ENCODE peak calls at places on chromosomes 3 and 15, in eight cellular contexts. L is Right ventricle myocardium superior, D is anterior cingulate cortex, C is colonic mucosa, B is cerebellar cortex, E is COLO829, Z is body of pancreas, J is GM13976. V is an unnamed sample.

GRCh38 chr3:126147932-126148683 is 32.3 kb downstream of the ALDH1L1 start:
- DNase-seq in L (peak; percentile 33), D (no peak), C (peak; percentile 12), B (no peak), E (no peak), Z (no peak), J (no peak), V (no peak)

GRCh38 chr15:98785796-98786581 is 137.7 kb downstream of the IGF1R start:
- DNase-seq in L (no peak), D (no peak), C (peak; percentile 68), B (peak; percentile 30), E (no peak), Z (peak; percentile 49), J (no peak), V (peak; percentile 86)

GRCh38 chr3:62686486-62686885 is 188.7 kb downstream of the CADPS start:
- DNase-seq in L (no peak), D (no peak), C (no peak), B (no peak), E (no peak), Z (no peak), J (no peak), V (no peak)

GRCh38 chr3:76308541-76308940 is 523.2 kb upstream of the ZNF717 start:
- DNase-seq in L (no peak), D (no peak), C (no peak), B (no peak), E (no peak), Z (no peak), J (no peak), V (no peak)

GRCh38 chr3:195224156-195224979 is 46.6 kb downstream of the XXYLT1 start:
- DNase-seq in L (peak; percentile 20), D (no peak), C (no peak), B (no peak), E (no peak), Z (no peak), J (no peak), V (no peak)

GRCh38 chr3:45123841-45124269 is 22.3 kb downstream of the CDCP1 start:
- DNase-seq in L (no peak), D (no peak), C (no peak), B (no peak), E (peak; percentile 74), Z (no peak), J (no peak), V (no peak)

GRCh38 chr3:62636235-62636826 is 238.9 kb downstream of the CADPS start:
- DNase-seq in L (no peak), D (no peak), C (no peak), B (no peak), E (no peak), Z (no peak), J (no peak), V (no peak)

GRCh38 chr15:63345391-63345752 is 36.3 kb downstream of the CA12 start:
- DNase-seq in L (no peak), D (no peak), C (no peak), B (no peak), E (no peak), Z (no peak), J (no peak), V (no peak)

GRCh38 chr3:129555176-129555575 is 12.2 kb downstream of the H1-8 start:
- DNase-seq in L (no peak), D (no peak), C (no peak), B (no peak), E (no peak), Z (no peak), J (no peak), V (no peak)

GRCh38 chr3:64291345-64291744 is 66.1 kb upstream of the PRICKLE2 start:
- DNase-seq in L (peak; percentile 45), D (no peak), C (peak; percentile 24), B (no peak), E (no peak), Z (peak; percentile 33), J (no peak), V (no peak)

GRCh38 chr15:29698030-29698701 is 124.1 kb downstream of the TJP1 start:
- DNase-seq in L (no peak), D (no peak), C (no peak), B (peak; percentile 36), E (no peak), Z (no peak), J (no peak), V (no peak)

GRCh38 chr15:91973481-91973880 is 120.0 kb downstream of the SLCO3A1 start:
- DNase-seq in L (no peak), D (no peak), C (no peak), B (peak; percentile 21), E (no peak), Z (no peak), J (no peak), V (peak; percentile 25)

GRCh38 chr15:71784719-71785118 is 25.6 kb upstream of the NR2E3 start:
- DNase-seq in L (no peak), D (no peak), C (no peak), B (no peak), E (no peak), Z (no peak), J (no peak), V (no peak)

GRCh38 chr15:70672081-70672480 is 91.3 kb downstream of the UACA start:
- DNase-seq in L (no peak), D (no peak), C (no peak), B (no peak), E (no peak), Z (no peak), J (peak; percentile 30), V (peak; percentile 29)

GRCh38 chr15:67785431-67785830 is 39.9 kb upstream of the SKOR1 start:
- DNase-seq in L (no peak), D (no peak), C (no peak), B (no peak), E (no peak), Z (no peak), J (no peak), V (no peak)

GRCh38 chr15:73368301-73369072 is at the start of gene HCN4:
- DNase-seq in L (peak; percentile 72), D (no peak), C (no peak), B (no peak), E (no peak), Z (peak; percentile 13), J (no peak), V (no peak)

GRCh38 chr3:93843981-93844380 is 129.7 kb downstream of the PROS1 start:
- DNase-seq in L (no peak), D (no peak), C (no peak), B (no peak), E (peak; percentile 78), Z (no peak), J (no peak), V (peak; percentile 98)

GRCh38 chr3:141380279-141380678 is 12.0 kb downstream of the ZBTB38 start:
- DNase-seq in L (no peak), D (no peak), C (no peak), B (no peak), E (no peak), Z (no peak), J (no peak), V (no peak)

GRCh38 chr3:147775816-147776530 is 366.8 kb downstream of the ZIC1 start:
- DNase-seq in L (no peak), D (no peak), C (no peak), B (no peak), E (no peak), Z (no peak), J (no peak), V (no peak)

GRCh38 chr3:37520802-37521350 is 340.8 kb upstream of the CTDSPL start:
- DNase-seq in L (no peak), D (no peak), C (no peak), B (no peak), E (peak; percentile 80), Z (no peak), J (no peak), V (peak; percentile 19)

GRCh38 chr3:186526256-186526606 is 17.9 kb downstream of the CRYGS start:
- DNase-seq in L (no peak), D (no peak), C (no peak), B (no peak), E (no peak), Z (no peak), J (no peak), V (no peak)

GRCh38 chr3:196528639-196529233 is 13.6 kb upstream of the SMCO1 start:
- DNase-seq in L (peak; percentile 90), D (peak; percentile 37), C (peak; percentile 81), B (peak; percentile 18), E (peak; percentile 62), Z (peak; percentile 58), J (peak; percentile 93), V (peak; percentile 43)

GRCh38 chr3:142088522-142088921 is 60.8 kb downstream of the TFDP2 start:
- DNase-seq in L (no peak), D (no peak), C (no peak), B (no peak), E (no peak), Z (no peak), J (no peak), V (no peak)

GRCh38 chr15:41892621-41893421 is 1.0 kb downstream of the SPTBN5 start:
- DNase-seq in L (peak; percentile 87), D (no peak), C (peak; percentile 59), B (peak; percentile 96), E (no peak), Z (peak; percentile 94), J (no peak), V (no peak)

GRCh38 chr3:126911162-126912026 is 71.5 kb upstream of the PLXNA1 start:
- DNase-seq in L (peak; percentile 60), D (no peak), C (peak; percentile 42), B (no peak), E (peak; percentile 76), Z (peak; percentile 68), J (peak; percentile 92), V (no peak)

GRCh38 chr3:151085227-151085888 is at the start of gene MED12L:
- DNase-seq in L (peak; percentile 83), D (peak; percentile 40), C (peak; percentile 66), B (peak; percentile 54), E (peak; percentile 91), Z (peak; percentile 73), J (peak; percentile 93), V (peak; percentile 67)

GRCh38 chr3:9549600-9549999 is 4.0 kb downstream of the LHFPL4 start:
- DNase-seq in L (no peak), D (no peak), C (no peak), B (no peak), E (no peak), Z (no peak), J (no peak), V (no peak)

GRCh38 chr3:151919446-151919845 is 46.0 kb downstream of the SUCNR1 start:
- DNase-seq in L (no peak), D (no peak), C (no peak), B (no peak), E (no peak), Z (no peak), J (no peak), V (no peak)

GRCh38 chr3:114635878-114636277 is 342.1 kb downstream of the TIGIT start:
- DNase-seq in L (no peak), D (no peak), C (no peak), B (no peak), E (no peak), Z (no peak), J (no peak), V (no peak)

GRCh38 chr15:85007741-85008140 is 26.1 kb downstream of the PDE8A start:
- DNase-seq in L (no peak), D (no peak), C (no peak), B (no peak), E (no peak), Z (no peak), J (no peak), V (no peak)

GRCh38 chr3:50572158-50572557 is 2.8 kb downstream of the HEMK1 start:
- DNase-seq in L (peak; percentile 87), D (peak; percentile 32), C (peak; percentile 83), B (peak; percentile 84), E (peak; percentile 79), Z (peak; percentile 80), J (peak; percentile 80), V (peak; percentile 75)

GRCh38 chr3:185724761-185725160 is 100.1 kb downstream of the IGF2BP2 start:
- DNase-seq in L (no peak), D (no peak), C (no peak), B (peak; percentile 87), E (no peak), Z (no peak), J (no peak), V (no peak)

GRCh38 chr3:177904661-177905060 is 631.6 kb upstream of the KCNMB2 start:
- DNase-seq in L (no peak), D (no peak), C (no peak), B (no peak), E (no peak), Z (no peak), J (no peak), V (no peak)

GRCh38 chr3:127646501-127647046 is 17.6 kb downstream of the PODXL2 start:
- DNase-seq in L (no peak), D (no peak), C (no peak), B (peak; percentile 32), E (no peak), Z (no peak), J (no peak), V (no peak)

V was measured in SK-MEL-5.